ENCODE peak calls at places on chromosomes 4 and X, in six cellular contexts. C, F, E, Q, J and K are unnamed samples.
A peak's percentile ranks its signal among the peaks of the same experiment; 100 is the strongest.

GRCh38 chrX:85505801-85506200 is 126.3 kb upstream of the POF1B start:
- DNase-seq in C (no peak), F (no peak), E (no peak), Q (no peak), J (no peak), K (no peak)

GRCh38 chr4:124993838-124994237 is 281.3 kb upstream of the ANKRD50 start:
- DNase-seq in C (no peak), F (no peak), Q (no peak), E (no peak), J (no peak), K (no peak)

GRCh38 chrX:69153060-69153730 is 12.1 kb downstream of the PJA1 start:
- DNase-seq in J (no peak), F (no peak), Q (no peak), E (no peak), C (no peak), K (peak; percentile 72)

GRCh38 chr4:98508825-98509539 is 149.4 kb downstream of the TSPAN5 start:
- DNase-seq in C (no peak), Q (no peak), J (no peak), F (no peak), E (no peak), K (no peak)

GRCh38 chr4:27270435-27270834 is 409.8 kb downstream of the STIM2 start:
- DNase-seq in E (no peak), C (no peak), J (no peak), F (no peak), Q (no peak), K (no peak)

GRCh38 chr4:185424905-185425599 is 712 bp downstream of the UFSP2 start:
- DNase-seq in F (peak; percentile 56), J (no peak), E (no peak), C (peak; percentile 41), Q (no peak), K (peak; percentile 69)

GRCh38 chr4:89245459-89245858 is 62.1 kb downstream of the GPRIN3 start:
- DNase-seq in J (no peak), C (no peak), Q (no peak), E (no peak), F (no peak), K (no peak)

GRCh38 chrX:48451708-48452107 is 18.4 kb downstream of the SLC38A5 start:
- DNase-seq in E (no peak), F (no peak), C (no peak), Q (no peak), J (no peak), K (no peak)

GRCh38 chrX:109747681-109748080 is 14.6 kb upstream of the ACSL4 start:
- DNase-seq in F (no peak), E (no peak), C (no peak), Q (no peak), J (no peak), K (no peak)

GRCh38 chr4:19971829-19972228 is 279.9 kb upstream of the SLIT2 start:
- DNase-seq in C (no peak), E (no peak), F (peak; percentile 14), J (no peak), Q (no peak), K (no peak)

GRCh38 chrX:35046646-35047231 is 104.1 kb downstream of the FAM47B start:
- DNase-seq in C (no peak), Q (no peak), F (no peak), E (no peak), J (no peak), K (peak; percentile 10)

GRCh38 chr4:80587861-80588385 is 252.4 kb downstream of the CFAP299 start:
- DNase-seq in F (no peak), C (no peak), E (no peak), Q (no peak), J (no peak), K (no peak)

GRCh38 chr4:86439293-86439692 is 79.4 kb upstream of the MAPK10 start:
- DNase-seq in C (no peak), Q (no peak), J (no peak), E (no peak), F (no peak), K (no peak)

GRCh38 chrX:19554786-19555185 is 39.5 kb upstream of the MAP3K15 start:
- DNase-seq in J (no peak), E (no peak), Q (no peak), F (no peak), C (no peak), K (peak; percentile 50)

GRCh38 chr4:128519163-128519810 is 231.7 kb upstream of the PGRMC2 start:
- DNase-seq in J (no peak), E (no peak), Q (no peak), F (no peak), C (no peak), K (no peak)

GRCh38 chr4:3287972-3288570 is 4.8 kb upstream of the RGS12 start:
- DNase-seq in C (no peak), Q (no peak), E (no peak), F (no peak), J (no peak), K (peak; percentile 39)

GRCh38 chr4:39466747-39467146 is 7.9 kb downstream of the LIAS start:
- DNase-seq in E (no peak), Q (peak; percentile 83), F (peak; percentile 56), C (no peak), J (no peak), K (no peak)

GRCh38 chr4:105197777-105198176 is 51.1 kb downstream of the TET2 start:
- DNase-seq in F (peak; percentile 77), J (no peak), C (no peak), Q (no peak), E (no peak), K (no peak)

GRCh38 chrX:24260827-24261550 is 52.9 kb downstream of the SUPT20HL2 start:
- DNase-seq in E (peak; percentile 4), J (no peak), C (peak; percentile 38), Q (peak; percentile 75), F (no peak), K (peak; percentile 83)

GRCh38 chrX:47240619-47241018 is 7.8 kb downstream of the USP11 start:
- DNase-seq in E (no peak), Q (no peak), J (no peak), F (no peak), C (no peak), K (no peak)

GRCh38 chr4:133968174-133968573 is 233.4 kb downstream of the PABPC4L start:
- DNase-seq in J (no peak), Q (no peak), F (no peak), E (no peak), C (no peak), K (no peak)